ENCODE peak calls at places on chromosome 12, in nine cellular contexts. S, J, A, Y, C, T, L, P and U are unnamed samples.

GRCh38 chr12:20272801-20273200 is 95.5 kb upstream of the PDE3A start:
- DNase-seq in J (no peak), T (no peak), S (no peak), Y (no peak), P (no peak), A (no peak), C (no peak), L (peak; percentile 59), U (no peak)

GRCh38 chr12:45298721-45299120 is 82.8 kb downstream of the ANO6 start:
- DNase-seq in T (no peak), J (no peak), A (no peak), P (no peak), S (no peak), C (no peak), L (no peak), Y (no peak), U (no peak)

GRCh38 chr12:52669426-52669825 is 10.8 kb downstream of the KRT1 start:
- DNase-seq in S (no peak), J (no peak), C (no peak), A (no peak), P (no peak), Y (no peak), L (no peak), T (no peak), U (no peak)

GRCh38 chr12:88814789-88815188 is 234.5 kb upstream of the KITLG start:
- DNase-seq in A (no peak), L (no peak), C (no peak), T (no peak), Y (no peak), P (no peak), S (no peak), J (no peak), U (no peak)

GRCh38 chr12:119047641-119048040 is 66.3 kb downstream of the SRRM4 start:
- DNase-seq in T (no peak), A (no peak), C (no peak), J (no peak), S (no peak), P (no peak), L (no peak), Y (no peak), U (no peak)

GRCh38 chr12:32331133-32331532 is 68.2 kb upstream of the FGD4 start:
- DNase-seq in J (no peak), L (peak; percentile 15), C (no peak), T (no peak), S (no peak), A (no peak), P (no peak), Y (no peak), U (no peak)

GRCh38 chr12:63238892-63239291 is 87.9 kb upstream of the AVPR1A start:
- DNase-seq in C (no peak), S (no peak), J (no peak), T (no peak), A (no peak), Y (no peak), L (no peak), P (no peak), U (no peak)

GRCh38 chr12:120013659-120014380 is 24.8 kb downstream of the BICDL1 start:
- DNase-seq in L (no peak), J (no peak), P (no peak), Y (no peak), S (no peak), C (no peak), A (no peak), T (no peak), U (no peak)

GRCh38 chr12:96399081-96399918 is 939 bp downstream of the CDK17 start:
- DNase-seq in C (peak; percentile 95), S (peak; percentile 62), L (peak; percentile 72), A (peak; percentile 80), Y (no peak), J (peak; percentile 81), T (peak; percentile 41), P (peak; percentile 89), U (peak; percentile 47)

GRCh38 chr12:130710733-130711080 is 5.4 kb downstream of the RIMBP2 start:
- DNase-seq in Y (no peak), L (no peak), J (no peak), C (peak; percentile 56), P (no peak), T (no peak), A (no peak), S (no peak), U (no peak)

GRCh38 chr12:6347367-6348338 is 5.8 kb upstream of the TNFRSF1A start:
- DNase-seq in P (no peak), C (peak; percentile 90), S (no peak), Y (no peak), L (peak; percentile 98), A (no peak), J (no peak), T (no peak), U (no peak)

GRCh38 chr12:116539905-116540482 is 19.2 kb upstream of the MAP1LC3B2 start:
- DNase-seq in J (peak; percentile 64), P (peak; percentile 54), A (no peak), L (peak; percentile 70), C (peak; percentile 92), S (no peak), Y (no peak), T (peak; percentile 48), U (peak; percentile 76)

GRCh38 chr12:3885179-3886094 is 12.2 kb upstream of the PARP11 start:
- DNase-seq in S (no peak), P (no peak), T (no peak), A (no peak), J (no peak), Y (no peak), C (no peak), L (peak; percentile 71), U (peak; percentile 35)

GRCh38 chr12:2451497-2451896 is 343.3 kb upstream of the FKBP4 start:
- DNase-seq in C (no peak), S (no peak), A (no peak), P (no peak), L (no peak), Y (no peak), J (no peak), T (no peak), U (no peak)

GRCh38 chr12:27610380-27610779 is 85.9 kb upstream of the REP15 start:
- DNase-seq in T (no peak), A (no peak), J (no peak), S (no peak), Y (no peak), P (no peak), C (no peak), L (peak; percentile 55), U (no peak)

GRCh38 chr12:113162102-113163029 is 12.8 kb downstream of the CFAP73 start:
- DNase-seq in J (no peak), C (no peak), S (no peak), Y (no peak), T (peak; percentile 38), P (no peak), L (peak; percentile 56), A (no peak), U (no peak)

GRCh38 chr12:81022531-81022930 is 55.3 kb upstream of the ACSS3 start:
- DNase-seq in J (no peak), A (no peak), L (peak; percentile 15), T (no peak), Y (no peak), P (no peak), C (no peak), S (no peak), U (no peak)

GRCh38 chr12:62947364-62947763 is 12.4 kb upstream of the PPM1H start:
- DNase-seq in C (no peak), A (no peak), S (no peak), L (no peak), J (no peak), Y (no peak), T (no peak), P (no peak), U (no peak)

GRCh38 chr12:58309806-58310205 is 368.4 kb downstream of the ATP23 start:
- DNase-seq in Y (no peak), A (no peak), C (no peak), L (no peak), T (no peak), P (no peak), S (no peak), J (no peak), U (no peak)

GRCh38 chr12:105775351-105775750 is 363.4 kb downstream of the NUAK1 start:
- DNase-seq in P (no peak), Y (no peak), S (no peak), L (peak; percentile 54), C (no peak), T (no peak), A (no peak), J (no peak), U (no peak)

GRCh38 chr12:86663691-86664090 is 407.5 kb upstream of the MGAT4C start:
- DNase-seq in S (no peak), J (no peak), L (peak; percentile 39), A (no peak), T (no peak), Y (no peak), C (no peak), P (no peak), U (no peak)

GRCh38 chr12:27237790-27238771 is 6.0 kb upstream of the STK38L start:
- DNase-seq in T (no peak), L (peak; percentile 24), P (no peak), J (no peak), C (no peak), Y (no peak), S (no peak), A (no peak), U (no peak)

GRCh38 chr12:50187084-50187900 is 20.1 kb upstream of the CERS5 start:
- DNase-seq in Y (no peak), J (no peak), S (no peak), A (no peak), L (peak; percentile 93), C (peak; percentile 77), P (no peak), T (no peak), U (peak; percentile 40)

GRCh38 chr12:72272731-72273498 is 745 bp downstream of the TRHDE start:
- DNase-seq in T (peak; percentile 24), Y (no peak), A (no peak), L (peak; percentile 6), P (peak; percentile 56), S (no peak), C (no peak), J (peak; percentile 47), U (peak; percentile 34)

GRCh38 chr12:46430340-46430948 is 57.9 kb upstream of the SLC38A2 start:
- DNase-seq in T (no peak), S (no peak), Y (no peak), J (no peak), A (no peak), L (peak; percentile 80), P (no peak), C (no peak), U (no peak)

GRCh38 chr12:91100901-91101300 is 10.4 kb downstream of the LUM start:
- DNase-seq in C (no peak), J (no peak), P (no peak), L (peak; percentile 39), Y (no peak), T (no peak), A (no peak), S (no peak), U (no peak)

GRCh38 chr12:132478433-132478803 is 11.5 kb upstream of the FBRSL1 start:
- DNase-seq in J (no peak), A (no peak), T (no peak), P (no peak), S (no peak), Y (no peak), L (no peak), C (no peak), U (no peak)

GRCh38 chr12:124565071-124565491 is 2.3 kb downstream of the NCOR2 start:
- DNase-seq in T (no peak), Y (no peak), S (no peak), C (no peak), L (no peak), J (peak; percentile 91), A (no peak), P (no peak), U (no peak)

GRCh38 chr12:50845021-50845647 is 2.4 kb downstream of the TMPRSS12 start:
- DNase-seq in S (no peak), P (no peak), T (no peak), J (no peak), Y (no peak), L (no peak), A (no peak), C (no peak), U (no peak)

GRCh38 chr12:106769078-106769477 is 5.4 kb upstream of the RIC8B start:
- DNase-seq in L (peak; percentile 71), Y (no peak), T (peak; percentile 51), C (no peak), P (no peak), S (no peak), A (no peak), J (no peak), U (no peak)

GRCh38 chr12:84117190-84117589 is 795.4 kb downstream of the SLC6A15 start:
- DNase-seq in S (no peak), A (no peak), L (no peak), P (no peak), T (no peak), J (no peak), C (no peak), Y (no peak), U (no peak)